ENCODE peak calls at places on chromosome 17, in six cellular contexts. C is T follicular helper cell, H is body of pancreas, L is SHP77, K is nephron progenitor cell, Q is EL. O is an unnamed sample.

GRCh38 chr17:80880650-80880989 is 111.0 kb upstream of the CHMP6 start:
- DNase-seq in L (no peak), H (no peak), C (no peak), Q (no peak), K (no peak), O (no peak)

GRCh38 chr17:7634384-7634783 is 4.4 kb downstream of the SHBG start:
- DNase-seq in Q (peak; percentile 56), L (peak; percentile 62), H (peak; percentile 31), K (peak; percentile 84), C (no peak), O (no peak)

GRCh38 chr17:82006468-82007227 is 16.0 kb downstream of the CENPX start:
- DNase-seq in H (no peak), L (no peak), C (no peak), Q (peak; percentile 64), K (no peak), O (no peak)

GRCh38 chr17:73833779-73834613 is 189.8 kb upstream of the SDK2 start:
- DNase-seq in K (no peak), Q (no peak), H (no peak), L (no peak), C (no peak), O (no peak)

GRCh38 chr17:38420518-38420917 is 7.7 kb upstream of the ARHGAP23 start:
- DNase-seq in H (no peak), Q (no peak), L (no peak), K (no peak), C (no peak), O (no peak)

GRCh38 chr17:14672830-14673229 is 371.9 kb downstream of the HS3ST3B1 start:
- DNase-seq in L (no peak), C (no peak), K (no peak), H (peak; percentile 52), Q (peak; percentile 56), O (no peak)

GRCh38 chr17:40598021-40598927 is 33.0 kb upstream of the CCR7 start:
- DNase-seq in H (no peak), Q (no peak), K (no peak), L (no peak), C (peak; percentile 23), O (no peak)

GRCh38 chr17:45385331-45385997 is 47.2 kb downstream of the ARHGAP27 start:
- DNase-seq in H (peak; percentile 88), L (peak; percentile 55), C (peak; percentile 84), K (peak; percentile 93), Q (peak; percentile 83), O (peak; percentile 76)

GRCh38 chr17:77436058-77436442 is 295.3 kb downstream of the SEC14L1 start:
- DNase-seq in H (no peak), C (no peak), K (peak; percentile 66), L (no peak), Q (no peak), O (no peak)

GRCh38 chr17:4584835-4585187 is 482 bp downstream of the SMTNL2 start:
- DNase-seq in L (no peak), H (no peak), Q (no peak), K (no peak), C (no peak), O (no peak)

GRCh38 chr17:16435951-16436886 is 20.8 kb downstream of the TRPV2 start:
- DNase-seq in Q (no peak), L (no peak), K (no peak), H (no peak), C (no peak), O (no peak)

GRCh38 chr17:55157165-55157564 is 107.6 kb upstream of the HLF start:
- DNase-seq in K (no peak), L (no peak), H (peak; percentile 38), C (no peak), Q (peak; percentile 27), O (peak; percentile 26)

GRCh38 chr17:14942511-14943185 is 322.5 kb downstream of the PMP22 start:
- DNase-seq in Q (peak; percentile 83), H (no peak), K (no peak), C (no peak), L (no peak), O (no peak)

GRCh38 chr17:28698253-28698941 is 13.3 kb downstream of the PROCA1 start:
- DNase-seq in K (no peak), C (no peak), H (peak; percentile 36), Q (no peak), L (no peak), O (no peak)

GRCh38 chr17:73705594-73705993 is 61.3 kb upstream of the SDK2 start:
- DNase-seq in Q (no peak), L (peak; percentile 79), C (no peak), H (peak; percentile 35), K (no peak), O (no peak)

GRCh38 chr17:66855204-66855603 is 20.3 kb downstream of the CACNG5 start:
- DNase-seq in Q (peak; percentile 20), K (no peak), L (no peak), C (peak; percentile 5), H (no peak), O (no peak)

GRCh38 chr17:81871387-81872120 is 417 bp upstream of the ARHGDIA start:
- DNase-seq in L (peak; percentile 86), H (peak; percentile 60), C (peak; percentile 93), Q (peak; percentile 89), K (peak; percentile 92), O (peak; percentile 96)

GRCh38 chr17:79883202-79883601 is 44.0 kb upstream of the CBX4 start:
- DNase-seq in L (no peak), K (no peak), C (no peak), H (no peak), Q (no peak), O (no peak)

O was measured in NCI-H774.